ENCODE peak calls at places on chromosome 18, in six cellular contexts. M, T, I, Z, E and A are unnamed samples.
A peak's percentile ranks its signal among the peaks of the same experiment; 100 is the strongest.

GRCh38 chr18:73564073-73564472 is 583.6 kb downstream of the FBXO15 start:
- DNase-seq in M (no peak), T (no peak), I (no peak), Z (no peak), E (peak; percentile 91), A (no peak)

GRCh38 chr18:58247363-58247834 is 203.4 kb downstream of the NEDD4L start:
- DNase-seq in M (no peak), T (no peak), I (no peak), Z (no peak), E (no peak), A (no peak)

GRCh38 chr18:36297419-36298112 is at the start of gene FHOD3:
- DNase-seq in M (peak; percentile 60), T (no peak), I (peak; percentile 77), Z (peak; percentile 95), E (peak; percentile 63), A (peak; percentile 64)

GRCh38 chr18:31992836-31993575 is 25.6 kb upstream of the RNF125 start:
- DNase-seq in M (no peak), T (no peak), I (no peak), Z (no peak), E (no peak), A (no peak)

GRCh38 chr18:49856531-49856930 is 43.2 kb upstream of the ACAA2 start:
- DNase-seq in M (no peak), T (no peak), I (no peak), Z (no peak), E (no peak), A (no peak)

GRCh38 chr18:54416459-54416858 is 58.8 kb downstream of the C18orf54 start:
- DNase-seq in M (no peak), T (no peak), I (no peak), Z (no peak), E (peak; percentile 75), A (no peak)

GRCh38 chr18:25883091-25883490 is 207.3 kb downstream of the SS18 start:
- DNase-seq in M (no peak), T (no peak), I (no peak), Z (no peak), E (no peak), A (no peak)

GRCh38 chr18:9405977-9406376 is 69.3 kb upstream of the RALBP1 start:
- DNase-seq in M (no peak), T (no peak), I (no peak), Z (no peak), E (no peak), A (no peak)

GRCh38 chr18:79753391-79753851 is 44.3 kb upstream of the KCNG2 start:
- DNase-seq in M (no peak), T (no peak), I (no peak), Z (no peak), E (no peak), A (no peak)

GRCh38 chr18:56148373-56148772 is 490.0 kb downstream of the TXNL1 start:
- DNase-seq in M (no peak), T (no peak), I (no peak), Z (no peak), E (peak; percentile 37), A (no peak)

GRCh38 chr18:54162431-54162830 is 62.0 kb downstream of the MBD2 start:
- DNase-seq in M (no peak), T (no peak), I (no peak), Z (no peak), E (peak; percentile 19), A (no peak)

GRCh38 chr18:40437517-40437916 is 1517.5 kb upstream of the PIK3C3 start:
- DNase-seq in M (no peak), T (no peak), I (no peak), Z (no peak), E (no peak), A (no peak)

GRCh38 chr18:78430171-78430857 is 549.3 kb upstream of the SALL3 start:
- DNase-seq in M (no peak), T (no peak), I (no peak), Z (no peak), E (no peak), A (no peak)